ENCODE peak calls at places on chromosomes 11 and 22, in ten cellular contexts. Q is tibial artery; T is germinal center; J is activated CD4-positive, alpha-beta T cell treated with anti-CD3 and anti-CD28 coated beads for 1 hour; D is amygdala; M is NCI-H2081; Y is hypothalamus; A is A549; F is HTR-8/SVneo; I is skeletal muscle cell. O is an unnamed sample.

GRCh38 chr22:29166180-29166579 is 39.5 kb upstream of the EMID1 start:
- DNase-seq in Q (peak; percentile 27), T (no peak), J (no peak), D (no peak), M (no peak), Y (no peak), A (no peak), F (no peak), I (no peak), O (no peak)

GRCh38 chr11:60880635-60881282 is 13.4 kb downstream of the ZP1 start:
- DNase-seq in Q (no peak), T (no peak), J (no peak), D (no peak), M (peak; percentile 66), Y (no peak), A (no peak), F (no peak), I (no peak), O (no peak)

GRCh38 chr22:44685384-44686056 is 16.5 kb upstream of the PRR5 start:
- DNase-seq in Q (no peak), T (peak; percentile 77), J (peak; percentile 69), D (no peak), M (no peak), Y (no peak), A (peak; percentile 53), F (no peak), I (no peak), O (peak; percentile 78)

GRCh38 chr22:17754233-17754925 is 19.9 kb downstream of the BID start:
- DNase-seq in Q (no peak), T (no peak), J (no peak), D (no peak), M (no peak), Y (no peak), A (peak; percentile 28), F (peak; percentile 45), I (no peak), O (no peak)

GRCh38 chr11:68550485-68550817 is 89.9 kb downstream of the PPP6R3 start:
- DNase-seq in Q (no peak), T (no peak), J (no peak), D (no peak), M (no peak), Y (no peak), A (no peak), F (no peak), I (no peak), O (no peak)

GRCh38 chr11:128551641-128552335 is 35.6 kb downstream of the ETS1 start:
- DNase-seq in Q (no peak), T (peak; percentile 69), J (no peak), D (no peak), M (no peak), Y (no peak), A (no peak), F (no peak), I (no peak), O (no peak)

GRCh38 chr11:102957953-102958352 is 2.4 kb upstream of the MMP13 start:
- DNase-seq in Q (no peak), T (no peak), J (no peak), D (no peak), M (no peak), Y (no peak), A (no peak), F (peak; percentile 50), I (no peak), O (no peak)

GRCh38 chr22:29487587-29487986 is 7.6 kb downstream of the NEFH start:
- DNase-seq in Q (no peak), T (no peak), J (no peak), D (no peak), M (no peak), Y (no peak), A (no peak), F (no peak), I (no peak), O (no peak)

GRCh38 chr22:26139320-26139719 is 29.9 kb upstream of the SEZ6L start:
- DNase-seq in Q (no peak), T (no peak), J (no peak), D (peak; percentile 4), M (peak; percentile 83), Y (peak; percentile 54), A (no peak), F (no peak), I (no peak), O (no peak)

GRCh38 chr11:38577769-38578168 is 1979.7 kb upstream of the RAG2 start:
- DNase-seq in Q (no peak), T (no peak), J (no peak), D (no peak), M (no peak), Y (no peak), A (no peak), F (no peak), I (no peak), O (no peak)

GRCh38 chr22:38282397-38282796 is 9.6 kb upstream of the TMEM184B start:
- DNase-seq in Q (no peak), T (no peak), J (no peak), D (no peak), M (no peak), Y (no peak), A (peak; percentile 10), F (no peak), I (no peak), O (no peak)

GRCh38 chr22:22834783-22835182 is 52.8 kb upstream of the IGLL5 start:
- DNase-seq in Q (no peak), T (no peak), J (no peak), D (no peak), M (no peak), Y (no peak), A (no peak), F (no peak), I (no peak), O (no peak)